ENCODE peak calls at places on chromosomes 4 and X, in four cellular contexts. W, A, G and H are unnamed samples.

GRCh38 chrX:105101378-105101777 is 119.1 kb downstream of the TEX13A start:
- DNase-seq in W (no peak), G (no peak), A (no peak), H (no peak)

GRCh38 chrX:39769748-39770147 is 328.0 kb downstream of the BCOR start:
- DNase-seq in G (no peak), A (no peak), W (no peak), H (no peak)

GRCh38 chr4:150305995-150306394 is 227.8 kb downstream of the DCLK2 start:
- DNase-seq in G (no peak), W (no peak), A (no peak), H (no peak)

GRCh38 chr4:165668694-165669093 is 204.3 kb upstream of the TLL1 start:
- DNase-seq in A (no peak), G (no peak), W (no peak), H (no peak)

GRCh38 chr4:121156822-121157769 is 7.0 kb downstream of the TNIP3 start:
- DNase-seq in G (peak), A (no peak), W (peak), H (peak)

GRCh38 chr4:150722908-150723362 is 141.0 kb downstream of the MAB21L2 start:
- DNase-seq in A (peak), G (no peak), W (peak), H (no peak)

GRCh38 chrX:13283968-13284914 is 35.6 kb downstream of the ATXN3L start:
- DNase-seq in A (peak), G (no peak), W (no peak), H (no peak)

GRCh38 chr4:4685810-4686209 is 144.0 kb upstream of the STX18 start:
- DNase-seq in G (no peak), A (no peak), W (no peak), H (no peak)

GRCh38 chrX:13283512-13283911 is 36.3 kb downstream of the ATXN3L start:
- DNase-seq in A (no peak), G (no peak), W (no peak), H (no peak)

GRCh38 chr4:153823483-153823882 is 34.6 kb upstream of the SFRP2 start:
- DNase-seq in W (no peak), G (no peak), A (no peak), H (no peak)

GRCh38 chr4:100106982-100107381 is 83.3 kb downstream of the DDIT4L start:
- DNase-seq in G (no peak), W (no peak), A (no peak), H (peak)

GRCh38 chr4:1323635-1324442 is 23.2 kb upstream of the UVSSA start:
- DNase-seq in W (no peak), G (no peak), A (no peak), H (no peak)

GRCh38 chr4:24657768-24658617 is 73.6 kb upstream of the DHX15 start:
- DNase-seq in W (peak), G (no peak), A (no peak), H (peak)

GRCh38 chrX:155767101-155767878 is 113.9 kb upstream of the VAMP7 start:
- DNase-seq in G (peak), A (peak), W (peak), H (no peak)

GRCh38 chr4:1472911-1473518 is 66.8 kb upstream of the NKX1-1 start:
- DNase-seq in G (no peak), W (no peak), A (no peak), H (no peak)

GRCh38 chr4:54215379-54216072 is 13.6 kb upstream of the PDGFRA start:
- DNase-seq in A (no peak), W (no peak), G (no peak), H (no peak)

GRCh38 chr4:54213812-54214211 is 15.3 kb upstream of the PDGFRA start:
- DNase-seq in W (no peak), G (no peak), A (no peak), H (no peak)

GRCh38 chr4:54218736-54219135 is 10.4 kb upstream of the PDGFRA start:
- DNase-seq in A (no peak), W (no peak), G (no peak), H (no peak)

GRCh38 chr4:54213001-54213400 is 16.1 kb upstream of the PDGFRA start:
- DNase-seq in W (no peak), A (no peak), G (no peak), H (no peak)

DNA sequence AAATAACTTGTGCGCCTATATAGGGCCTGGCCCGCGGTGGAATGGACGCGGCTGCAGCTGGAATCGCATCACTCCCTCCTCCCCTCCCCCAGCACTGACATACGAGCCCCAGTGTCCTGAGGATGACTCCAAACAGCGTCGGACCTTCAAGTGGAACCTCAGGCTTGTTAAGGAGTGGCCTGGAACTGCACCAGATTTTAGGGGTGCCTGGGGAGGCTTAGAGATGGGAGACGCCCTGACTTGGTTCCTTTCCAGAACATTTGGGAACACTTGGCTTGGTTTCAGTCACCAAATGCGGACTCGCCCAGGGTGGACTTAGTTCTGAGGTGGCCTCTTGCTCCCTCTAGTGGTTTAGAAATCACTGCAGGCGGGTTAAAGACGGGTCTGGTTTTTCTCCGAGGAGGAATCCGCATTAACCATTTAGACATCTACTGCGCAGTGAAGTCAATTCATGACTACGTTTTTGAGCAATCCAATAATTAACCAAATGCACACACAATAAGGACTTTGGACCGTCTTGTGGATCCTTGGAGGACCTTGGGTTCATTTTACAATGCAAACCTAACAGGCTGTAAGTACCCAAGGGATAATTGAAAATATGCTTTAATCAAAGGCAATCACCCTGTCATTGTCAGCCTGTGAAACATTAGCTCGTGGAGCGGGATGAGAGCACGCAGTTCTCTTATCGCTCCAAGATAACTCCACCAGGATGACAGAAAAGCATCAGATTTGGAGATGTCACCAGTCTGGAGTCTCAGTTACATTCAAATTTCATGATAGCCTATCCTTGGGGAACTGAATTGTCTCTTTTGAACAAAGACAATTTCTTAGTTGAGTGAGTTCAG is 11.2 kb upstream of the PDGFRA start:
- DNase-seq in W (peak), A (peak), G (peak), H (peak)
- H3K4me3 ChIP-seq in W (no peak), A (peak), G (peak), H (no peak)

GRCh38 chr4:107721436-107722090 is 1.5 kb upstream of the PAPSS1 start:
- DNase-seq in A (peak), G (no peak), W (no peak), H (peak)
- H3K4me3 ChIP-seq in A (no peak), G (peak), W (no peak), H (peak)

GRCh38 chrX:85243761-85244410 is at the start of the genes SATL1 and ZNF711:
- DNase-seq in G (peak), W (no peak), A (peak), H (peak)

GRCh38 chrX:85244411-85245210 is 820 bp downstream of the ZNF711 start:
- DNase-seq in W (no peak), A (no peak), G (peak), H (peak)

DNA sequence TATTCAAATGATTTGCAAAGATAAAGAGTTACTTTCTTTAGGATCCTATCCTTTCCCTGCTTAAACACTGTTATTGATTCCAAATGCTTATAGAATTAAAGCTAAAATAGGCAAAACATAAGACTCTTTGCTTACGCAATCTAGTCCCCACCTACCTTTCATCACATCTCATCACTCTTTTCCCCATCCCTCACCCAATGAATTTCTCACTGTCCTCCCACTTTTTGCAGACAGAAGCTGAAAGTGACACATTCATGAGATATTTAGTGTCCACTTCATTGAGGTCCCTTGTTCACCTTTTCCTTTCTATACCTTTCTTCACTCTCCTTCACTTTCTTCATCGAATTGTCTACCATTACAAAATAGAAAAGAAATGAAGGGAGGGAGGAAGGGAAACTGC is 424 bp downstream of the SATL1 start:
- DNase-seq in G (no peak), W (no peak), A (no peak), H (no peak)
- H3K4me3 ChIP-seq in G (no peak), W (no peak), A (no peak), H (no peak)

DNA sequence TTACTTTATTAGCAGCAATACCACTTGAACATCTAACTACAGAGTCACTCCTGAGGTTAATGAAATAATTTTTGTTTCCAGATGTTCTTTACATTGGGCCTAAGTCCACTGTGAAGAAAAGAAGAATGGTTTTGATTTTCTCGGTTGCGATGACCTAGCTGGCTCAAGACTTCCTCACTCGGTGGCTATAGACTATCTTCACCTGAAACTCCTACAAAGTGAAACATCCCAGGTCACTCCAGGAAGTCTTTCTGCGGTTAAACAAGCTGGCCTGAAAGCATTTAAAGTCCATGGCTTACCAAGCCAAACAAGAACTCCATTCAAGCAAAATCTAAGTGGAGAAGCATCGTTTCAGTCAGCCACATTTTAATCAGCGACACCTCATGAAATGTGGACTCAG is 13.7 kb upstream of the SORBS2 start:
- DNase-seq in A (no peak), G (no peak), W (no peak), H (no peak)
- H3K4me3 ChIP-seq in A (no peak), G (no peak), W (no peak), H (no peak)

GRCh38 chr4:122824616-122825015 is 2.0 kb upstream of the FGF2 start:
- DNase-seq in W (no peak), G (no peak), A (no peak), H (no peak)
- H3K4me3 ChIP-seq in W (no peak), G (no peak), A (no peak), H (no peak)

DNA sequence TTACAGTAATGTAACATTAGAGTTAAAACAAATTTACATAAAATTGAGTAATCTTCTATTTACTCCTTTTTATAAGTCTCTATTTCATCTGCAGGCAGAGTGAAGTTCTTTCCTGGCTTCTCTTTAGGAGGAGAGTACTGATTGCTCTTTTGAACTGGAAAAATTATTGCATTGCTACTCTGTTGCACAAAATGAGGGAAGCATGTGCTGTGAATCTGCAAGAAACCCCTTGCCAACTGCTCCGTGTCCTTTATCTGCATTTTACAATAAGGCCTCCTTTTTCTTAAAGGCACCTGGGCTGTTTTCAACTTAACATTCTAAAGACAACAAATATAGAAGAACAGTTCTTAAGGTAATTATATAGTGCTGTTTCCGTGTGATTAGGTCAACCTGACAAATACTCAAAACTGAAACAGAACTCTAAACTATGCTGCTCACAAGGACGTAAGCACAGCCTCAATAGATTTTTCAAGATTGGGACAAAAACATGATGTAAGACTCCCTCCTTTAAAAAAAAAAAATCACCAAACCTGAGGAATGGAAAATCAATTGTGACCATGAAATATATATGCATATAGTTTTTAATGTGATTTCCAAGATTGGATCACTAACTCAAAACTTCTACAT is 716.6 kb upstream of the INTU start:
- DNase-seq in A (no peak), G (no peak), W (no peak), H (no peak)
- H3K4me3 ChIP-seq in A (no peak), G (no peak), W (no peak), H (no peak)

GRCh38 chr4:26874110-26874509 is 13.5 kb downstream of the STIM2 start:
- DNase-seq in G (no peak), W (no peak), A (no peak), H (no peak)

GRCh38 chr4:26867914-26868684 is 7.5 kb downstream of the STIM2 start:
- DNase-seq in A (no peak), G (no peak), W (no peak), H (no peak)

GRCh38 chr4:26873391-26874026 is 12.9 kb downstream of the STIM2 start:
- DNase-seq in A (no peak), G (no peak), W (no peak), H (no peak)

GRCh38 chr4:26870576-26871260 is 10.1 kb downstream of the STIM2 start:
- DNase-seq in G (no peak), A (no peak), W (no peak), H (no peak)

DNA sequence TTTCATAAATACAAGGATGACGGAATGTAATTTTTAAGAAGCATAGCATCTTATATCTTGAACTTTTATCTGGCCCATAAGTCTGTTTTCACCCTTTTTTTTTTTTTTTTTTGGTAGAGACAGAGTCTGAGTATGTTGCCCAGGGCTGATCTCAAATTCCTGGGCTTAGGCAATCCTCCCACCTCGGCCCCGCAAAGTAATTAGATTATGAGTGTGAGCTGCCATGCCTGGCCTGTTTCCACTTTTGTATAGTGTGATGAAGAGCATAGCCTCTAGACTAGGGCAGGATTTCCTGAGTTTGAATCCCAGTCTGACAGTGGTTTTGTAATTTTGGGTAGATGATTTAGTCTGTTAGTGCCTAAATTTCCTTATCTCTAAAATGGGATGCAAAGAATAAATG is 11.0 kb downstream of the STIM2 start:
- DNase-seq in W (no peak), A (no peak), G (no peak), H (no peak)
- H3K4me3 ChIP-seq in W (no peak), A (no peak), G (no peak), H (no peak)